ENCODE peak calls at places on chromosome 15, in seven cellular contexts. K is heart left ventricle; A is colonic mucosa; Q is uterus; N is MM.1S; M is CD8-positive, alpha-beta memory T cell; J is tibial artery. X is an unnamed sample.

GRCh38 chr15:87733005-87733404 is 523.5 kb downstream of the NTRK3 start:
- DNase-seq in M (no peak), N (no peak), A (no peak), J (no peak), K (no peak), Q (no peak), X (no peak)

GRCh38 chr15:66738116-66738515 is 36.1 kb downstream of the SMAD6 start:
- DNase-seq in J (no peak), K (no peak), Q (no peak), M (no peak), A (no peak), N (no peak), X (no peak)

GRCh38 chr15:58386081-58386480 is 45.7 kb upstream of the LIPC start:
- DNase-seq in Q (no peak), N (no peak), J (no peak), K (no peak), M (no peak), A (no peak), X (no peak)

GRCh38 chr15:67531379-67532059 is 10.6 kb downstream of the C15orf61 start:
- DNase-seq in K (no peak), A (no peak), Q (no peak), J (no peak), M (no peak), N (no peak), X (no peak)

GRCh38 chr15:64695571-64695992 is 79.8 kb downstream of the RBPMS2 start:
- DNase-seq in J (no peak), M (no peak), Q (no peak), N (no peak), A (peak; percentile 36), K (no peak), X (peak; percentile 47)

GRCh38 chr15:62894322-62895085 is 148.0 kb upstream of the TPM1 start:
- DNase-seq in N (no peak), J (no peak), M (no peak), Q (no peak), A (no peak), K (no peak), X (no peak)

GRCh38 chr15:85494035-85494793 is 113.8 kb downstream of the AKAP13 start:
- DNase-seq in N (no peak), M (no peak), J (no peak), Q (no peak), A (peak; percentile 50), K (no peak), X (no peak)

GRCh38 chr15:80674245-80674614 is 20.9 kb upstream of the ABHD17C start:
- DNase-seq in M (no peak), N (peak; percentile 35), K (no peak), J (no peak), A (no peak), Q (no peak), X (no peak)

GRCh38 chr15:40567111-40567510 is 2.0 kb upstream of the RPUSD2 start:
- DNase-seq in A (no peak), N (no peak), K (no peak), Q (no peak), J (no peak), M (no peak), X (peak; percentile 71)

GRCh38 chr15:70762469-70763119 is 764 bp downstream of the UACA start:
- DNase-seq in K (peak; percentile 72), A (peak; percentile 67), M (no peak), J (peak; percentile 82), Q (peak; percentile 42), N (peak; percentile 48), X (no peak)

GRCh38 chr15:94674251-94674650 is 442.9 kb downstream of the MCTP2 start:
- DNase-seq in Q (peak; percentile 37), K (no peak), M (no peak), A (no peak), J (peak; percentile 71), N (no peak), X (no peak)

GRCh38 chr15:84685304-84685703 is 27.3 kb upstream of the NMB start:
- DNase-seq in M (no peak), J (peak; percentile 73), N (no peak), K (no peak), A (no peak), Q (no peak), X (no peak)

GRCh38 chr15:40369971-40370370 is 12.0 kb downstream of the DISP2 start:
- DNase-seq in J (peak; percentile 47), M (no peak), A (no peak), K (no peak), Q (no peak), N (no peak), X (no peak)

GRCh38 chr15:81255596-81255995 is 58.9 kb downstream of the IL16 start:
- DNase-seq in Q (no peak), N (no peak), M (no peak), K (no peak), A (no peak), J (no peak), X (no peak)

GRCh38 chr15:80991446-80991845 is 1.8 kb upstream of the MESD start:
- DNase-seq in N (peak; percentile 47), J (peak; percentile 80), M (no peak), K (no peak), A (peak; percentile 66), Q (peak; percentile 68), X (peak; percentile 71)

GRCh38 chr15:42854576-42854975 is 66.0 kb downstream of the TTBK2 start:
- DNase-seq in Q (no peak), A (no peak), K (no peak), J (no peak), N (no peak), M (no peak), X (no peak)

GRCh38 chr15:77027111-77027696 is 32.3 kb downstream of the PSTPIP1 start:
- DNase-seq in M (peak; percentile 27), K (peak; percentile 52), J (peak; percentile 44), A (peak; percentile 15), Q (no peak), N (no peak), X (no peak)

DNA sequence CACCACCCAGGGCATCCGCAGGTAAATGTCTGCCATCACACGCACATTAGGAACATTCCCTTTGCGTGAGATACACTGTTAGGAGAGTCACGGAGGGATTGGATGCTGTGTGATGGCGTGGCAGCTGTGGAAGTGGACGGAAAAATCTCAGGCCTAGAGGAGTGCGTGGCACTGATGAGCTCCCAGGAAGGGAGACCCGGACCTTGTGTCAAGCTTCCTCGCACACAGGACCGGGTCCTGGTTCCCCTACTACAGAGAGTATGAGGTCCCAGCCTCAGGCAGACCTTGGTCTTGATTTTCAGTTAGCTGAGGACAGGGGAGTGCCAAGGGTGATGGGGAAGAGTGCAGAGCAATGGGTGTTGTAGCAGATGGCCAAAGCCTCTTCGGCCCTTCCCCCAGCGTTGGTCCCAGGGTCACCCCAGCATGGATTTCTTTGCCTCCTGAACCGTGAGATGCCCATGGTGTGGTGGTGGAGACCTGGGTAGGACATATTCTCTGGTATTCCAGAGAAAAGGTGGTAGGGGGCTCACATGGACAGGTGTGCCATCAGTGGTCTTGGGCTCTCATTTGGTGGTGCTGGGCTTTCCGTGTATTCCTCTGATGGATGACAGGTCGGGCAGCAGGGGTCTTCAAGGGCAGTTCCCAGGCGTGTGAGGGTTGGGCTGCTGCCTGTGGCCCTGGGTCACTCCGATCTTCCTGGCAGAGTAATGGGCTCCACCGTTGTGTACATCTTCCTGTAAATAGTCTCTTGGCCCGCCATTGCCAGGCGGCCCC is 105.1 kb downstream of the SNRPN start:
- DNase-seq in A (no peak), J (peak; percentile 48), Q (peak; percentile 2), N (no peak), K (no peak), M (peak; percentile 16), X (no peak)
- H3K9me3 ChIP-seq in A (peaks cover 31% of the 10 kb centered on the region), J (peaks cover 100% of the 10 kb centered on the region), Q (peaks cover 98% of the 10 kb centered on the region), N (no peaks in the 10 kb centered on the region), K (peaks cover 26% of the 10 kb centered on the region), M (peaks cover 100% of the 10 kb centered on the region), X (no peaks in the 10 kb centered on the region)

GRCh38 chr15:24976932-24977331 is 22.1 kb downstream of the SNRPN start:
- DNase-seq in N (no peak), A (no peak), M (no peak), Q (no peak), K (no peak), J (no peak), X (no peak)

GRCh38 chr15:24971772-24972171 is 17.0 kb downstream of the SNRPN start:
- DNase-seq in M (no peak), K (no peak), Q (no peak), A (no peak), N (no peak), J (no peak), X (no peak)

GRCh38 chr15:24977686-24978085 is 22.9 kb downstream of the SNRPN start:
- DNase-seq in M (no peak), N (no peak), K (no peak), Q (no peak), A (no peak), J (no peak), X (no peak)
- H3K9me3 ChIP-seq in M (no peaks in the 10 kb centered on the region), N (no peaks in the 10 kb centered on the region), K (no peaks in the 10 kb centered on the region), Q (no peaks in the 10 kb centered on the region), A (no peaks in the 10 kb centered on the region), J (peaks cover 14% of the 10 kb centered on the region), X (peaks cover 6% of the 10 kb centered on the region)

GRCh38 chr15:26311710-26312236 is 448.6 kb upstream of the ATP10A start:
- DNase-seq in N (no peak), Q (no peak), K (no peak), J (no peak), M (no peak), A (no peak), X (no peak)
- H3K9me3 ChIP-seq in N (no peaks in the 10 kb centered on the region), Q (no peaks in the 10 kb centered on the region), K (no peaks in the 10 kb centered on the region), J (no peaks in the 10 kb centered on the region), M (no peaks in the 10 kb centered on the region), A (no peaks in the 10 kb centered on the region), X (peaks cover 20% of the 10 kb centered on the region)

GRCh38 chr15:25250011-25250596 is 188.7 kb downstream of the UBE3A start:
- DNase-seq in Q (peak; percentile 4), N (no peak), J (peak; percentile 50), K (peak; percentile 27), M (no peak), A (peak; percentile 5), X (no peak)

GRCh38 chr15:25249236-25250010 is 189.4 kb downstream of the UBE3A start:
- DNase-seq in K (peak; percentile 32), A (peak; percentile 4), N (no peak), M (no peak), Q (peak; percentile 5), J (peak; percentile 32), X (no peak)

GRCh38 chr15:25248583-25249235 is 190.1 kb downstream of the UBE3A start:
- DNase-seq in Q (peak; percentile 5), J (peak; percentile 61), M (no peak), N (no peak), K (peak; percentile 29), A (peak; percentile 7), X (no peak)

GRCh38 chr15:25250906-25251622 is 187.8 kb downstream of the UBE3A start:
- DNase-seq in K (peak; percentile 52), M (no peak), N (no peak), A (no peak), J (peak; percentile 52), Q (no peak), X (no peak)

DNA sequence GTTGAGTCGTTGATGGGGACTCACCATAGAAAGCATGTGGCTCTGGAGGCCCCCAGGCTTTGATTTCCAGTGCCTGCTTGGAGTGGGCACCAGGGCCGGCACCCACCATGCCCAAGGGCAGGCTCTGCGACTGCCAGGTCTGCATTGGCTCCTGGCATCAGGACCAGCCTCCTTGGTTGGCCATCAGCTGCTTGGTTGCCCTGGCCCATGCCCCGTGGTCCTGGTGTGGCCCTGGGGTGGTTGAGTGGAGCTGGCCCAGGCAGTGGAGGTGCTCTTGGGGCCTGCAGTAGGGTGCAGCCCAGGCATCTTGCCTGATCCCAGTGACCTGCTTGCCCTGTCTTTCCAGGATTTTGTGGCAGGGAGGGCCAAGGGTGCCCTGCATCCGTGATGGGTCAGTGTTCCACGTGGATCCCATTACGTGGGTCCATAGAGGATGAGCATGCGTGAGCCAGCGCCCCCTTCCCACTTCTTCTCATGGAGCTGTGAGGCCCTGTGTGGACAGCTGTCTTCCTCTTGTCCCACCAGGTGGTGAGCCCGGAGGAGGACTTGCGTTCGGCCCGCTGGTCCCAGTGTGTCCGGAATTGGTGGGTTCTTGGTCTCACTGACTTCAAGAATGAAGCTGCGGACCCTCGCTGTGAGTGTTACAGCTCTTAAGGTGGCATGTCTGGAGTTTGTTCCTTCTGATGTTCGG is 187.0 kb downstream of the UBE3A start:
- DNase-seq in K (peak; percentile 54), M (no peak), N (no peak), J (peak; percentile 55), A (no peak), Q (no peak), X (no peak)
- H3K9me3 ChIP-seq in K (no peaks in the 10 kb centered on the region), M (no peaks in the 10 kb centered on the region), N (no peaks in the 10 kb centered on the region), J (peaks cover 66% of the 10 kb centered on the region), A (no peaks in the 10 kb centered on the region), Q (peaks cover 9% of the 10 kb centered on the region), X (no peaks in the 10 kb centered on the region)

X was measured in OCI-LY7.